ENCODE peak calls at places on chromosomes 13 and 19, in six cellular contexts. One of them, this sample, is unnamed. For H3K4me1, the result is how much of the 10 kb centered on the place peaks cover.

GRCh38 chr19:47406711-47407416 is 12.5 kb downstream of the MEIS3 start:
- DNase-seq in psoas muscle: no peak
- DNase-seq in thoracic aorta: no peak
- DNase-seq in uterus: no peak
- DNase-seq in stomach: no peak
- DNase-seq in ovary: no peak
- DNase-seq in this sample: no peak

GRCh38 chr13:27263438-27263837 is 7.2 kb upstream of the RASL11A start:
- DNase-seq in psoas muscle: no peak
- DNase-seq in stomach: no peak
- DNase-seq in thoracic aorta: no peak
- DNase-seq in uterus: no peak
- DNase-seq in ovary: no peak
- DNase-seq in this sample: no peak

GRCh38 chr19:17779281-17779930 is 15.5 kb upstream of the B3GNT3 start:
- DNase-seq in ovary: peak
- DNase-seq in uterus: no peak
- DNase-seq in psoas muscle: peak
- DNase-seq in thoracic aorta: no peak
- DNase-seq in stomach: no peak
- DNase-seq in this sample: peak

GRCh38 chr19:18176367-18177310 is 3.0 kb downstream of the IFI30 start:
- DNase-seq in uterus: no peak
- DNase-seq in thoracic aorta: no peak
- DNase-seq in ovary: no peak
- DNase-seq in stomach: no peak
- DNase-seq in psoas muscle: no peak
- DNase-seq in this sample: no peak

GRCh38 chr13:96511587-96511986 is 421.7 kb downstream of the HS6ST3 start:
- DNase-seq in thoracic aorta: no peak
- DNase-seq in stomach: no peak
- DNase-seq in ovary: no peak
- DNase-seq in psoas muscle: no peak
- DNase-seq in uterus: no peak
- DNase-seq in this sample: no peak

GRCh38 chr19:2015611-2015950 is at the start of gene BTBD2:
- DNase-seq in thoracic aorta: no peak
- DNase-seq in stomach: peak
- DNase-seq in uterus: peak
- DNase-seq in ovary: peak
- DNase-seq in psoas muscle: peak
- DNase-seq in this sample: peak

GRCh38 chr19:780935-781334 is 16.3 kb upstream of the PTBP1 start:
- DNase-seq in stomach: no peak
- DNase-seq in uterus: no peak
- DNase-seq in psoas muscle: peak
- DNase-seq in ovary: no peak
- DNase-seq in thoracic aorta: no peak
- DNase-seq in this sample: no peak

GRCh38 chr19:18340237-18340989 is at the start of gene PGPEP1:
- DNase-seq in thoracic aorta: no peak
- DNase-seq in ovary: peak
- DNase-seq in uterus: peak
- DNase-seq in psoas muscle: peak
- DNase-seq in stomach: peak
- DNase-seq in this sample: peak

GRCh38 chr13:42970824-42971669 is 21.0 kb downstream of the EPSTI1 start:
- DNase-seq in uterus: no peak
- DNase-seq in stomach: peak
- DNase-seq in ovary: no peak
- DNase-seq in thoracic aorta: no peak
- DNase-seq in psoas muscle: no peak
- DNase-seq in this sample: no peak
- H3K4me1 ChIP-seq in uterus: under half
- H3K4me1 ChIP-seq in stomach: under half
- H3K4me1 ChIP-seq in ovary: under half
- H3K4me1 ChIP-seq in thoracic aorta: under half
- H3K4me1 ChIP-seq in psoas muscle: under half
- H3K4me1 ChIP-seq in this sample: under half

GRCh38 chr13:52617070-52618060 is 24.9 kb upstream of the HNRNPA1L2 start:
- DNase-seq in stomach: peak
- DNase-seq in thoracic aorta: peak
- DNase-seq in uterus: peak
- DNase-seq in ovary: peak
- DNase-seq in psoas muscle: peak
- DNase-seq in this sample: peak

GRCh38 chr13:52615134-52615801 is 27.0 kb upstream of the HNRNPA1L2 start:
- DNase-seq in ovary: no peak
- DNase-seq in psoas muscle: no peak
- DNase-seq in stomach: no peak
- DNase-seq in uterus: no peak
- DNase-seq in thoracic aorta: no peak
- DNase-seq in this sample: no peak

GRCh38 chr13:52615817-52616216 is 26.4 kb upstream of the HNRNPA1L2 start:
- DNase-seq in ovary: no peak
- DNase-seq in uterus: no peak
- DNase-seq in psoas muscle: no peak
- DNase-seq in stomach: no peak
- DNase-seq in thoracic aorta: no peak
- DNase-seq in this sample: no peak
- H3K4me3 ChIP-seq in ovary: no peak
- H3K4me3 ChIP-seq in uterus: no peak
- H3K4me3 ChIP-seq in psoas muscle: no peak
- H3K4me3 ChIP-seq in stomach: no peak
- H3K4me3 ChIP-seq in thoracic aorta: no peak
- H3K4me3 ChIP-seq in this sample: no peak

GRCh38 chr13:46578590-46578975 is 25.6 kb downstream of the LRCH1 start:
- DNase-seq in uterus: no peak
- DNase-seq in stomach: no peak
- DNase-seq in ovary: no peak
- DNase-seq in thoracic aorta: no peak
- DNase-seq in psoas muscle: no peak
- DNase-seq in this sample: no peak
- H3K4me1 ChIP-seq in uterus: under half
- H3K4me1 ChIP-seq in stomach: under half
- H3K4me1 ChIP-seq in ovary: under half
- H3K4me1 ChIP-seq in thoracic aorta: half or more
- H3K4me1 ChIP-seq in psoas muscle: under half
- H3K4me1 ChIP-seq in this sample: under half

DNA sequence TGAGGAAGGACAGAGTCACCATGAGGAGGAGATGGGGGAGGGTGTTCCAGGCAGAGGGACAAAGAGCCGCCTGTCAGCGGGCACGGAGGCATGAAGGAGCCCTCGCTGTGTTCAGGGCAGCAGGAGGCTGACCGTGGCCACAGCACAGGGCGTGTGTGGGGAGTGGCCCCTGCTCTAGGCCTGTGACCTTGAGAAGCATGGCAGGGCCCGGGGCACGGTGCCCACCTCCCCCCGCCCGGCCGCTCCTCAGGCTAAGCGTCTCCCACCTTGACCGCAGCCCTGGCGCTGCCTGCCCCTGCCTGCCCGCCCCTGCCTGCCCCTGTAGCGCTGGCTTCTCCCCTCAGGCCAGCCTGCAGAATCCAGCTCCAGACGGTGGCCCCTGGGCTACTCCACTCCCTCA is 11.6 kb downstream of the MAP2K2 start:
- DNase-seq in uterus: no peak
- DNase-seq in stomach: no peak
- DNase-seq in ovary: no peak
- DNase-seq in psoas muscle: no peak
- DNase-seq in thoracic aorta: no peak
- DNase-seq in this sample: no peak
- H3K4me3 ChIP-seq in uterus: no peak
- H3K4me3 ChIP-seq in stomach: no peak
- H3K4me3 ChIP-seq in ovary: no peak
- H3K4me3 ChIP-seq in psoas muscle: no peak
- H3K4me3 ChIP-seq in thoracic aorta: no peak
- H3K4me3 ChIP-seq in this sample: no peak